ENCODE peak calls at places on chromosomes 7 and 10, in seven cellular contexts. Y is astrocyte of the cerebellum, I is fibroblast of the aortic adventitia, L is vagina, V is fibroblast of lung, B is fibroblast of mammary gland, E is tibial nerve. H is an unnamed sample.

GRCh38 chr7:138785587-138786437 is 12.0 kb upstream of the TMEM213 start:
- DNase-seq in E (no peak), L (no peak), Y (no peak), V (no peak), I (peak), B (no peak), H (no peak)

GRCh38 chr10:33334839-33335549 is 527 bp upstream of the NRP1 start:
- DNase-seq in V (peak), B (peak), L (no peak), I (peak), E (peak), Y (peak), H (peak)

GRCh38 chr7:73830872-73831655 is at the start of gene CLDN4:
- DNase-seq in B (no peak), Y (no peak), E (no peak), L (no peak), V (no peak), I (no peak), H (no peak)

GRCh38 chr7:55366461-55367138 is 1.5 kb downstream of the LANCL2 start:
- DNase-seq in I (peak), L (no peak), B (no peak), V (no peak), E (no peak), Y (no peak), H (no peak)

GRCh38 chr7:65722361-65722792 is 150.5 kb upstream of the VKORC1L1 start:
- DNase-seq in L (no peak), I (peak), Y (no peak), B (peak), E (peak), V (peak), H (peak)

GRCh38 chr10:88243847-88244730 is 339.0 kb downstream of the RNLS start:
- DNase-seq in E (no peak), I (peak), L (no peak), Y (no peak), V (peak), B (peak), H (peak)

GRCh38 chr7:68868975-68869374 is 729.3 kb upstream of the AUTS2 start:
- DNase-seq in Y (no peak), B (no peak), I (no peak), L (no peak), E (no peak), V (no peak), H (no peak)

GRCh38 chr10:90398551-90398950 is 459.3 kb downstream of the HTR7 start:
- DNase-seq in B (peak), V (peak), Y (peak), I (peak), L (no peak), E (no peak), H (peak)

GRCh38 chr10:68560201-68560915 is at the start of gene TET1:
- DNase-seq in B (peak), Y (no peak), V (peak), L (no peak), I (peak), E (peak), H (peak)

GRCh38 chr7:129143724-129144094 is 798 bp upstream of the TSPAN33 start:
- DNase-seq in I (no peak), Y (no peak), B (no peak), L (no peak), V (no peak), E (no peak), H (no peak)
- H3K4me3 ChIP-seq in I (no peak), Y (no peak), B (no peak), L (no peak), V (no peak), E (no peak), H (no peak)

DNA sequence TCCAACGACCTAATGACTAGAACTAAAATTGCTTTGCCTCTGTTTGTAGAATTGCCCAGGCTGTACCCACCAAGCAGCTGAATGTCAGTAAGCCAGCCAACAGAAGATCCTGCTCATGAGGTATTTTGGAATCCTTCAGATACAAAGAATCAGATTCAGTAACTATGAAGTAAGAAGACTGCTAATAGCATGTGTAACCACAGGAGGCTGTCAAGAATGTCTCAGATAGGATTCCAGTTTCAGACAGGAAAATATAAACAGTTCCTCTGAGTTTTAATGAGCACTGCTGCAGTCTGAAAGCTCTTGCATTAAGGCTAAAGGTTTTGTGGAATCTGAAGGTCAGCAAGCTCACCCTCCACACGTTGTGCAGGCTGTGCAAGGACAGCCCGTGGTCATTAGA is 112.6 kb upstream of the ADAM12 start:
- DNase-seq in L (no peak), B (peak), E (no peak), I (peak), Y (peak), V (peak), H (peak)
- TF ChIP-seq CTCF in L (no peak), B (peak), E (no peak), I (peak), Y (no peak), V (peak), H (peak)

GRCh38 chr7:21357146-21358097 is 70.5 kb upstream of the SP4 start:
- DNase-seq in V (no peak), E (no peak), Y (no peak), L (no peak), I (no peak), B (no peak), H (no peak)

GRCh38 chr7:21354284-21354683 is 73.6 kb upstream of the SP4 start:
- DNase-seq in E (no peak), B (no peak), V (no peak), Y (no peak), L (no peak), I (no peak), H (no peak)

GRCh38 chr7:21355406-21355874 is 72.4 kb upstream of the SP4 start:
- DNase-seq in L (no peak), V (no peak), Y (no peak), B (no peak), I (no peak), E (no peak), H (no peak)

GRCh38 chr7:21353388-21353780 is 74.5 kb upstream of the SP4 start:
- DNase-seq in V (no peak), L (no peak), I (no peak), E (no peak), Y (no peak), B (no peak), H (no peak)

GRCh38 chr7:21352540-21353387 is 75.1 kb upstream of the SP4 start:
- DNase-seq in L (no peak), B (no peak), Y (no peak), E (no peak), V (no peak), I (no peak), H (no peak)
- H3K4me3 ChIP-seq in L (no peak), B (no peak), Y (no peak), E (no peak), V (no peak), I (no peak), H (no peak)

GRCh38 chr7:22782616-22783232 is 39.9 kb downstream of the TOMM7 start:
- DNase-seq in B (peak), Y (no peak), L (no peak), V (peak), I (peak), E (peak), H (peak)

GRCh38 chr7:22783421-22783820 is 39.2 kb downstream of the TOMM7 start:
- DNase-seq in L (no peak), V (no peak), Y (no peak), B (no peak), I (no peak), E (no peak), H (no peak)

GRCh38 chr7:22781230-22781711 is 41.4 kb downstream of the TOMM7 start:
- DNase-seq in B (peak), I (peak), E (no peak), V (peak), L (no peak), Y (peak), H (peak)

GRCh38 chr7:22786290-22786932 is 36.2 kb downstream of the TOMM7 start:
- DNase-seq in E (no peak), L (no peak), V (no peak), B (no peak), I (no peak), Y (no peak), H (no peak)

DNA sequence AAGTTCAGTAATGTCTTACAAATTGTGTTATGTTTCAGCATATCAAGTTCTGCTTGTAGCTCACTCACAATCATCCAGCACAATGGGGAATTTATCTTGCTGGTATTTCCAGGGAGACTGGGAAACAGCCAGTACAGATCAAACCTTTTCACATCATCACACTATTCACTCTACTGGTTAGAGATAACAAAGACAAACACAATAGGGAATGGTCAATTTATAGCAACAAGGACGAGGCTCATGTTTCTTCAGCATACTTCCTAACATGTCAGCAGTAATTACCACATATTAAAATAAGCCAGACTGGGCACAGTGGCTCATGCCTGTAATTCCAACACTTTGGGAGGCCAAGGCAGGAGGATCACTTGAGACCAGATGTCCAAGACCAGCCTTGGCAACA is 38.3 kb downstream of the TOMM7 start:
- DNase-seq in Y (no peak), V (no peak), I (peak), E (no peak), L (no peak), B (no peak), H (no peak)
- TF ChIP-seq CTCF in Y (no peak), V (no peak), I (no peak), E (no peak), L (no peak), B (no peak), H (no peak)

DNA sequence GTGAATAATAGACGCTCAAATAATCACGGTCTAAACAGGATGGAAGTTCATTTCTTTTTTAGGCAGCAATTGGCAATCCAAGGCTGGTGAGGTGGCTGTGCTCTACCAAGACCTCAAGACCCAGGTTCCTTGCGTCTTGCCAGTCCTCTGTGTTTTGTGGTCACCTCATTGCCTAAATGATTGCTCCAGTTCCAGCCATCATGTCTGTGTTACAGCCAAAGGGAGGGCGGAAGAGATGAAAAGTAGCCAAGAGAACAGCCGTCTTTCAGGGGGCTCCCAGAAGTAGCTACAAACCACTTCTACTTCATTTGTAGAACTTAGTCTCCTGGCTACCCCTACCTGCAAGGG is 19.2 kb upstream of the C10orf67 start:
- DNase-seq in I (no peak), E (no peak), V (no peak), B (no peak), L (no peak), Y (no peak), H (no peak)
- H3K4me3 ChIP-seq in I (no peak), E (no peak), V (no peak), B (no peak), L (no peak), Y (no peak), H (no peak)

GRCh38 chr10:123042708-123043408 is 34.1 kb downstream of the ACADSB start:
- DNase-seq in V (no peak), Y (no peak), I (no peak), L (no peak), E (no peak), B (no peak), H (no peak)

GRCh38 chr10:123044391-123044790 is 35.6 kb downstream of the ACADSB start:
- DNase-seq in E (no peak), L (no peak), V (peak), I (peak), Y (peak), B (peak), H (no peak)

GRCh38 chr10:123045961-123046731 is 37.3 kb downstream of the ACADSB start:
- DNase-seq in I (no peak), V (no peak), B (no peak), E (no peak), L (no peak), Y (no peak), H (no peak)

GRCh38 chr10:123039632-123039930 is 30.8 kb downstream of the ACADSB start:
- DNase-seq in L (no peak), Y (no peak), I (no peak), E (no peak), B (no peak), V (no peak), H (no peak)

GRCh38 chr10:123043409-123043925 is 34.7 kb downstream of the ACADSB start:
- DNase-seq in E (peak), I (peak), B (peak), V (peak), Y (peak), L (no peak), H (peak)
- TF ChIP-seq CTCF in E (peak), I (peak), B (peak), V (peak), Y (peak), L (no peak), H (peak)

GRCh38 chr7:14911077-14911476 is 8.5 kb upstream of the DGKB start:
- DNase-seq in I (no peak), E (no peak), L (no peak), Y (no peak), V (no peak), B (no peak), H (no peak)
- H3K4me3 ChIP-seq in I (no peak), E (no peak), L (no peak), Y (no peak), V (no peak), B (no peak), H (no peak)

GRCh38 chr10:13816195-13816926 is 229.6 kb downstream of the PRPF18 start:
- DNase-seq in E (peak), I (peak), L (no peak), B (peak), Y (peak), V (peak), H (peak)
- TF ChIP-seq CTCF in E (no peak), I (no peak), L (no peak), B (no peak), Y (no peak), V (no peak), H (no peak)

H was measured in fibroblast of villous mesenchyme.